ENCODE peak calls at places on chromosomes 13 and 19, in six cellular contexts. L, O, C, R, F and U are unnamed samples.

GRCh38 chr13:51971520-51972426 is 39.5 kb downstream of the ATP7B start:
- DNase-seq in F (no peak), C (no peak), O (no peak), R (no peak), L (no peak), U (no peak)

GRCh38 chr19:47509973-47510372 is 4.9 kb downstream of the NAPA start:
- DNase-seq in F (no peak), C (no peak), L (no peak), R (peak; percentile 67), O (no peak), U (no peak)

GRCh38 chr19:15250635-15250993 is 18.4 kb upstream of the EPHX3 start:
- DNase-seq in F (no peak), L (no peak), R (no peak), C (no peak), O (no peak), U (no peak)

GRCh38 chr13:43686557-43686956 is 100.2 kb downstream of the ENOX1 start:
- DNase-seq in O (no peak), F (no peak), L (no peak), R (no peak), C (no peak), U (no peak)

GRCh38 chr13:23618341-23618740 is 48.1 kb downstream of the TNFRSF19 start:
- DNase-seq in F (no peak), R (no peak), L (no peak), O (no peak), C (no peak), U (no peak)

GRCh38 chr19:45729774-45730388 is 815 bp downstream of the FBXO46 start:
- DNase-seq in L (no peak), F (peak; percentile 43), C (no peak), R (no peak), O (peak; percentile 10), U (peak; percentile 45)

GRCh38 chr13:60974296-60974695 is 441.4 kb downstream of the PCDH20 start:
- DNase-seq in C (no peak), F (no peak), R (no peak), L (no peak), O (no peak), U (no peak)

GRCh38 chr19:50358483-50359431 is 6.7 kb downstream of the NAPSA start:
- DNase-seq in L (peak; percentile 69), C (peak; percentile 69), F (peak; percentile 76), O (peak; percentile 59), R (peak; percentile 58), U (peak; percentile 91)

GRCh38 chr19:15732388-15732787 is 4.6 kb downstream of the OR10H2 start:
- DNase-seq in O (no peak), F (no peak), C (no peak), R (no peak), L (no peak), U (no peak)

GRCh38 chr13:50449465-50449864 is 394.0 kb downstream of the DLEU7 start:
- DNase-seq in F (no peak), R (no peak), C (no peak), L (no peak), O (no peak), U (no peak)

GRCh38 chr13:45833242-45833641 is 18.3 kb downstream of the SIAH3 start:
- DNase-seq in L (no peak), R (no peak), O (no peak), C (no peak), F (no peak), U (no peak)

GRCh38 chr13:114281351-114282142 is at the start of gene UPF3A:
- DNase-seq in C (peak; percentile 80), O (peak; percentile 78), F (peak; percentile 94), L (peak; percentile 79), R (peak; percentile 89), U (peak; percentile 97)

GRCh38 chr19:18291590-18292459 is 10.4 kb upstream of the JUND start:
- DNase-seq in L (peak; percentile 69), R (peak; percentile 82), O (peak; percentile 84), C (peak; percentile 78), F (peak; percentile 93), U (peak; percentile 89)

GRCh38 chr13:36414461-36414860 is 17.8 kb upstream of the CCNA1 start:
- DNase-seq in R (no peak), F (no peak), C (no peak), L (no peak), O (no peak), U (no peak)

GRCh38 chr19:58544591-58545285 is 874 bp downstream of the TRIM28 start:
- DNase-seq in R (no peak), F (peak; percentile 68), C (peak; percentile 66), L (peak; percentile 66), O (no peak), U (peak; percentile 72)

GRCh38 chr13:44050450-44051063 is 170.9 kb downstream of the LACC1 start:
- DNase-seq in L (no peak), C (no peak), R (no peak), F (no peak), O (no peak), U (peak; percentile 31)

GRCh38 chr19:48308695-48309586 is 16.4 kb upstream of the EMP3 start:
- DNase-seq in L (no peak), O (no peak), R (no peak), F (no peak), C (no peak), U (peak; percentile 38)

GRCh38 chr13:50236898-50237318 is 221.7 kb downstream of the KCNRG start:
- DNase-seq in F (peak; percentile 62), O (peak; percentile 24), R (no peak), C (no peak), L (no peak), U (peak; percentile 87)